ENCODE peak calls at places on chromosomes 11 and 22, in six cellular contexts. E is A549; G is cardiac muscle cell; U is transverse colon; S is CD4-positive, CD25-positive, alpha-beta regulatory T cell; N is CD8-positive, alpha-beta T cell. H is an unnamed sample.

GRCh38 chr11:15471028-15471708 is 356.4 kb downstream of the INSC start:
- DNase-seq in E (no peak), G (no peak), U (peak; percentile 45), S (no peak), N (no peak), H (no peak)

GRCh38 chr11:134562176-134562575 is 150.1 kb upstream of the B3GAT1 start:
- DNase-seq in E (no peak), G (peak; percentile 42), U (no peak), S (no peak), N (no peak), H (no peak)

GRCh38 chr11:118042126-118042525 is 34.8 kb upstream of the TMPRSS4 start:
- DNase-seq in E (no peak), G (no peak), U (no peak), S (no peak), N (no peak), H (no peak)

GRCh38 chr11:119365071-119365591 is 16.4 kb downstream of the USP2 start:
- DNase-seq in E (no peak), G (no peak), U (no peak), S (no peak), N (no peak), H (no peak)

GRCh38 chr11:77115956-77116355 is 12.1 kb upstream of the MYO7A start:
- DNase-seq in E (no peak), G (no peak), U (no peak), S (no peak), N (no peak), H (no peak)

GRCh38 chr11:46947399-46948077 is 11.0 kb downstream of the CSTPP1 start:
- DNase-seq in E (no peak), G (no peak), U (no peak), S (no peak), N (no peak), H (no peak)

GRCh38 chr11:93225642-93226041 is 27.9 kb upstream of the SLC36A4 start:
- DNase-seq in E (peak; percentile 9), G (no peak), U (no peak), S (peak; percentile 18), N (no peak), H (no peak)

GRCh38 chr11:26297179-26297970 is 34.6 kb upstream of the ANO3 start:
- DNase-seq in E (peak; percentile 77), G (peak; percentile 61), U (no peak), S (no peak), N (no peak), H (no peak)

GRCh38 chr11:114448749-114449484 is 9.7 kb downstream of the REXO2 start:
- DNase-seq in E (no peak), G (no peak), U (no peak), S (no peak), N (no peak), H (no peak)

GRCh38 chr11:87878373-87878779 is 296.9 kb downstream of the RAB38 start:
- DNase-seq in E (peak; percentile 42), G (peak; percentile 36), U (no peak), S (no peak), N (no peak), H (no peak)

GRCh38 chr11:12569499-12570040 is 104.7 kb upstream of the TEAD1 start:
- DNase-seq in E (peak; percentile 9), G (no peak), U (no peak), S (no peak), N (no peak), H (no peak)

GRCh38 chr11:47005441-47005840 is 68.9 kb downstream of the CSTPP1 start:
- DNase-seq in E (no peak), G (no peak), U (no peak), S (no peak), N (no peak), H (no peak)

GRCh38 chr22:32473388-32473952 is 1.1 kb upstream of the FBXO7 start:
- DNase-seq in E (peak; percentile 63), G (peak; percentile 73), U (peak; percentile 30), S (peak; percentile 73), N (peak; percentile 39), H (no peak)

GRCh38 chr11:88359529-88359928 is 22.0 kb upstream of the CTSC start:
- DNase-seq in E (no peak), G (no peak), U (no peak), S (no peak), N (no peak), H (no peak)

GRCh38 chr11:45936655-45937054 is 14.2 kb downstream of the LARGE2 start:
- DNase-seq in E (no peak), G (no peak), U (no peak), S (no peak), N (no peak), H (no peak)

GRCh38 chr11:47918882-47919495 is 61.4 kb upstream of the PTPRJ start:
- DNase-seq in E (no peak), G (no peak), U (no peak), S (no peak), N (no peak), H (no peak)

GRCh38 chr11:83249972-83250593 is 36.1 kb downstream of the CCDC90B start:
- DNase-seq in E (peak; percentile 58), G (peak; percentile 46), U (no peak), S (peak; percentile 42), N (peak; percentile 11), H (no peak)

GRCh38 chr11:112343368-112344039 is 82.8 kb upstream of the PLET1 start:
- DNase-seq in E (no peak), G (no peak), U (no peak), S (no peak), N (no peak), H (no peak)

GRCh38 chr22:39745789-39746188 is 147.8 kb downstream of the ENTHD1 start:
- DNase-seq in E (no peak), G (no peak), U (no peak), S (no peak), N (no peak), H (no peak)

GRCh38 chr11:22539851-22540376 is 85.7 kb downstream of the FANCF start:
- DNase-seq in E (no peak), G (peak; percentile 20), U (no peak), S (no peak), N (no peak), H (no peak)

GRCh38 chr11:12995211-12995610 is 13.9 kb upstream of the RASSF10 start:
- DNase-seq in E (no peak), G (no peak), U (no peak), S (no peak), N (no peak), H (no peak)

GRCh38 chr22:35352214-35353111 is 28.4 kb upstream of the HMOX1 start:
- DNase-seq in E (peak; percentile 50), G (peak; percentile 57), U (peak; percentile 80), S (peak; percentile 28), N (no peak), H (no peak)

GRCh38 chr22:35348703-35349102 is 32.2 kb upstream of the HMOX1 start:
- DNase-seq in E (no peak), G (no peak), U (no peak), S (no peak), N (no peak), H (no peak)

GRCh38 chr22:35349704-35350538 is 31.0 kb upstream of the HMOX1 start:
- DNase-seq in E (no peak), G (no peak), U (no peak), S (no peak), N (no peak), H (no peak)

GRCh38 chr22:35349368-35349703 is 31.6 kb upstream of the HMOX1 start:
- DNase-seq in E (no peak), G (no peak), U (no peak), S (no peak), N (no peak), H (no peak)

GRCh38 chr22:35350539-35351503 is 30.1 kb upstream of the HMOX1 start:
- DNase-seq in E (peak; percentile 91), G (peak; percentile 90), U (peak; percentile 95), S (peak; percentile 84), N (peak; percentile 83), H (peak; percentile 74)
- H3K9me3 ChIP-seq in E (no peaks in the 10 kb centered on the region), G (no peaks in the 10 kb centered on the region), U (no peaks in the 10 kb centered on the region), S (no peaks in the 10 kb centered on the region), N (no peaks in the 10 kb centered on the region), H (no peaks in the 10 kb centered on the region)

DNA sequence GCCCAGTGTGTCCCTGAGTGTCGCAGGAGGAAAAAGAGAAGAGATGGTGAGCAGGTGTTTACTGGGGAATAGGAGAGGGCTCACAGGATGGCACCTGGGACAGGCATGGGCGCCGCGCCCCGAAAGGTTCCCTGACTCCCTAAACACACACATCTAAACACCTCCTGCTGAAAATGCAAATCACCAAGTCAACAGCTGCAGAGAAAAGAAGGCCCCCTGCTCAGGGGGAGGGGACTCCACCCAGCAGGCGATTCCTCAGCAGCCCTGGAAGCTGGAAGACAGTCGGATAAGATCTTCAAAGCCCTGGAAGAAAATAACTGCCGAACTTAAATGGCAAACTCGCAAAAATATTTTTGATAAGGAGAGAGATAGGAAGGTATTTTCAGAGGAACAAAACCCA is 377.2 kb downstream of the BRD1 start:
- DNase-seq in E (no peak), G (no peak), U (no peak), S (no peak), N (no peak), H (no peak)
- H3K9me3 ChIP-seq in E (no peaks in the 10 kb centered on the region), G (no peaks in the 10 kb centered on the region), U (no peaks in the 10 kb centered on the region), S (no peaks in the 10 kb centered on the region), N (no peaks in the 10 kb centered on the region), H (no peaks in the 10 kb centered on the region)

GRCh38 chr11:57240757-57241156 is 3.7 kb upstream of the APLNR start:
- DNase-seq in E (no peak), G (peak; percentile 13), U (no peak), S (no peak), N (no peak), H (no peak)

GRCh38 chr11:57235761-57236703 is 1.0 kb downstream of the APLNR start:
- DNase-seq in E (no peak), G (no peak), U (no peak), S (no peak), N (no peak), H (no peak)

GRCh38 chr11:57240007-57240406 is 3.0 kb upstream of the APLNR start:
- DNase-seq in E (no peak), G (no peak), U (no peak), S (no peak), N (no peak), H (no peak)

GRCh38 chr11:57239348-57239747 is 2.3 kb upstream of the APLNR start:
- DNase-seq in E (no peak), G (no peak), U (no peak), S (no peak), N (no peak), H (no peak)

DNA sequence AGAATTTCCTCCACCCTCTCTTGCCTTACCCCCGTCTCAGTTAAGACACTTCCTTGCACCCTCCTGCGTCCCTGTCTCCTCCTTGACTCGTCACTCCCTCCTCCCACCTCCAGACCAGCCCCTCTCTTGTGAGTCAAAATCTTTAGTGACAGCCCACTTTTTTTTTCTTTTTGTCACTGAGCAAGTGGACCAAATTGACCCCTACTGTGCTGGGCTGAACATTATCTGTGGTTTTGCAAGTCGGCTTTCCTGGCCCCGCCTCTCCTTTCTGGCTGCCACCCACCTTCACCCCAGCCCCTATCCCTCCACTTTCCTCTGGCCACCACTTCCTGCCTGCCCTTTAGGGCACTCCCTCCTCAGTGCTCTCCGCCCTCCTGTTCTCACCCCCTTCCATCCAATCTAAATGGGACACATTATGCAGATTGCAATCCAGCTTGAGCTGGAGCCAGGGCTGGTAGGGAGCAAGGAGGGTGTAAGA is at the start of gene APLNR:
- DNase-seq in E (no peak), G (peak; percentile 52), U (no peak), S (no peak), N (no peak), H (no peak)
- H3K9me3 ChIP-seq in E (no peaks in the 10 kb centered on the region), G (no peaks in the 10 kb centered on the region), U (no peaks in the 10 kb centered on the region), S (no peaks in the 10 kb centered on the region), N (no peaks in the 10 kb centered on the region), H (no peaks in the 10 kb centered on the region)

DNA sequence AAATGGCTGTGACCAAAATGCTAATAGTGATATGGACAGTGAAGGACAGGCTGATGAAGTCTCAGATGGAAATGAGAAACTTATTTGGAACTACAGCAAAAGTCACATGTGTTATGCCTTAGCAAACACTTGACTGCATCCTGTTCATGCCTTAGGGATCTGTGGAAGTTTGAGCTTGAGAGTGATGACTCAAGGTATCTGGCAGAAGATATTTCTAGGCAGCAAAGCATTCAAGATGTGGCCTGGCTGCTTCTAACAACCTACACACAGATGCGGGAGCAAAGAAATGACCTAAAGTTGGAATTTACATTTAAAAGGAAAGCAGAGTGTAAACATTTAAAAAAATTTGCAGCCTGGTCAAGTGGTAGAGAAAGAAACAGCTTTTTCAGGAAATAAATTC is 28.1 kb upstream of the CD81 start:
- DNase-seq in E (no peak), G (no peak), U (no peak), S (no peak), N (no peak), H (no peak)
- H3K9me3 ChIP-seq in E (peaks cover 3% of the 10 kb centered on the region), G (no peaks in the 10 kb centered on the region), U (no peaks in the 10 kb centered on the region), S (peaks cover 6% of the 10 kb centered on the region), N (no peaks in the 10 kb centered on the region), H (no peaks in the 10 kb centered on the region)